ENCODE peak calls at places on chromosomes 7 and 10, in ten cellular contexts. U is breast epithelium, O is GM12878, H is GM23338, I is transverse colon, N is HL-60, P is esophagus muscularis mucosa, T is stomach, X is SK-N-SH, G is K562. D is an unnamed sample.

GRCh38 chr7:117008849-117009531 is 55.7 kb downstream of the ST7 start:
- DNase-seq in U (no peak), O (no peak), H (no peak), I (no peak), N (no peak), P (no peak), T (no peak), X (no peak), G (no peak), D (no peak)

GRCh38 chr7:101792051-101792651 is 25.3 kb upstream of the CUX1 start:
- DNase-seq in U (no peak), O (no peak), H (no peak), I (no peak), N (no peak), P (no peak), T (no peak), X (peak; percentile 78), G (no peak), D (no peak)

GRCh38 chr10:118939216-118940007 is 90.1 kb upstream of the NANOS1 start:
- DNase-seq in U (no peak), O (no peak), H (no peak), I (no peak), N (no peak), P (no peak), T (no peak), X (no peak), G (no peak), D (no peak)

GRCh38 chr7:150751702-150752101 is 14.5 kb downstream of the GIMAP5 start:
- DNase-seq in U (no peak), O (no peak), H (no peak), I (no peak), N (no peak), P (no peak), T (no peak), X (no peak), G (no peak), D (no peak)

GRCh38 chr7:93332172-93332571 is 100.0 kb downstream of the VPS50 start:
- DNase-seq in U (no peak), O (no peak), H (no peak), I (no peak), N (no peak), P (no peak), T (no peak), X (no peak), G (no peak), D (no peak)

GRCh38 chr7:28818996-28819395 is 139.1 kb downstream of the TRIL start:
- DNase-seq in U (no peak), O (no peak), H (no peak), I (no peak), N (no peak), P (no peak), T (no peak), X (no peak), G (no peak), D (no peak)

GRCh38 chr7:739964-740942 is 13.2 kb upstream of the PRKAR1B start:
- DNase-seq in U (peak; percentile 39), O (no peak), H (no peak), I (no peak), N (no peak), P (no peak), T (no peak), X (no peak), G (no peak), D (no peak)

GRCh38 chr7:50369408-50370026 is 65.0 kb downstream of the IKZF1 start:
- DNase-seq in U (no peak), O (peak; percentile 51), H (peak; percentile 85), I (no peak), N (peak; percentile 58), P (no peak), T (no peak), X (peak; percentile 57), G (peak; percentile 70), D (peak; percentile 8)

GRCh38 chr7:115475774-115476407 is 554.0 kb downstream of the MDFIC start:
- DNase-seq in U (no peak), O (no peak), H (peak; percentile 68), I (peak; percentile 15), N (no peak), P (no peak), T (no peak), X (no peak), G (no peak), D (no peak)

GRCh38 chr7:544528-545221 is 25.0 kb upstream of the PDGFA start:
- DNase-seq in U (no peak), O (no peak), H (no peak), I (no peak), N (no peak), P (no peak), T (no peak), X (no peak), G (no peak), D (no peak)

GRCh38 chr7:30459591-30460245 is 18.9 kb downstream of the NOD1 start:
- DNase-seq in U (no peak), O (no peak), H (no peak), I (peak; percentile 74), N (no peak), P (no peak), T (no peak), X (peak; percentile 62), G (no peak), D (peak; percentile 79)

GRCh38 chr7:34564091-34564490 is 93.9 kb upstream of the NPSR1 start:
- DNase-seq in U (no peak), O (no peak), H (no peak), I (no peak), N (no peak), P (no peak), T (no peak), X (no peak), G (no peak), D (no peak)

GRCh38 chr10:65430979-65431378 is 1494.9 kb upstream of the LRRTM3 start:
- DNase-seq in U (no peak), O (no peak), H (no peak), I (no peak), N (no peak), P (no peak), T (no peak), X (no peak), G (no peak), D (no peak)

GRCh38 chr7:147249956-147250355 is 1133.4 kb downstream of the CNTNAP2 start:
- DNase-seq in U (no peak), O (no peak), H (peak; percentile 4), I (no peak), N (no peak), P (no peak), T (no peak), X (no peak), G (no peak), D (no peak)
- TF ChIP-seq CTCF in U (no peak), O (no peak), H (peak; percentile 31), I (no peak), N (no peak), P (no peak), T (no peak), X (peak; percentile 39), G (no peak), D (no peak)

GRCh38 chr10:88070080-88070880 is 206.9 kb downstream of the PTEN start:
- DNase-seq in U (no peak), O (peak; percentile 92), H (no peak), I (no peak), N (peak; percentile 68), P (no peak), T (no peak), X (no peak), G (no peak), D (no peak)
- TF ChIP-seq POLR2AphosphoS5 in U (no peak), O (no peak), H (no peak), I (no peak), N (no peak), P (no peak), T (no peak), X (no peak), G (no peak), D (no peak)

DNA sequence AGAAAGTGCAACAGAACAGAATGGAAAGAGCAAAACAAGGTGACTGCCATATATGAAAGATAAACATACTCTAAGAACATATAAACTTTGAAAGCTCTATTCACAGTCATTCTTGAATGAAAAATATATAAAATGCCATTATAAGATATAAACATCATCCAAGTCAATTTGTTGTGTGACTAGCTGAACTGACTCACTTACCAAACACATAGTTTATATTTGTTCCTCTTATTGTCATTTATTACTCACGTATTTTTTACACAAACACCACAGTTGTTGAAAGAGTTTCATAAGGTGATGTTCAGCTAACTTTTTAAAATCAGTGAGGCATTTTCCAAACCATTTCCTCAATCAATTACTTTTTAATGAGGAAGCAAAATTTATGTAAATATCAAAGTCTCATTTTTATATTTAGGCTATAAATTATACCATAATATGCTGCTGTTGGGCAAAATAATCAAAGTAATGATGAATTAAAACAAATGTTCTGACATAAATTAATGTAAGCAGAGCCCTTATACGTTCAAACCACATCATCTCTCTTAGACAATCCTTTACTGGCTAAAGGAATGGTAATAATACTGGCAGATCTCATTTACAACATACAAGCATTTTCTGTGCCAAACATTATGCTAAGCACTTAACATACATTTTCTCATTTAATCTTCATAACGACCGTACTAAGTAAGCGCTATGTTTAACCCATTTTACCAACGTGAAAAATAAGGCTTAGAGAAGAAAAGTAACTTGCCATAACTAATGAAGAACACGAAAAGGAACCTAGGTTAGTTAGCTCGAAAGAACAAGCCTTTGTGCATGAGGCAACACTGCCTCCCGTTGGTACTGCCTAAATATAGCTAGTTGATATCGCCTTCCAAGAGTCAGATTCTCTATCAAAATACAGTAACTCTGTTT is 7.3 kb downstream of the LRRN3 start:
- DNase-seq in U (no peak), O (no peak), H (peak; percentile 83), I (peak; percentile 10), N (no peak), P (no peak), T (no peak), X (no peak), G (no peak), D (peak; percentile 54)
- TF ChIP-seq CTCF in U (no peak), O (peak; percentile 58), H (peak; percentile 95), I (no peak), N (peak; percentile 30), P (peak; percentile 66), T (peak; percentile 5), X (peak; percentile 79), G (peak; percentile 86), D (peak; percentile 40)

GRCh38 chr7:130937016-130937415 is 203.0 kb upstream of the KLF14 start:
- DNase-seq in U (no peak), O (no peak), H (no peak), I (no peak), N (no peak), P (peak; percentile 60), T (no peak), X (no peak), G (no peak), D (no peak)

GRCh38 chr7:130938661-130939060 is 204.7 kb upstream of the KLF14 start:
- DNase-seq in U (no peak), O (no peak), H (no peak), I (no peak), N (no peak), P (no peak), T (no peak), X (no peak), G (no peak), D (no peak)

GRCh38 chr7:130935564-130936157 is 201.7 kb upstream of the KLF14 start:
- DNase-seq in U (no peak), O (no peak), H (no peak), I (no peak), N (no peak), P (peak; percentile 90), T (no peak), X (no peak), G (no peak), D (no peak)

GRCh38 chr7:130937830-130938229 is 203.8 kb upstream of the KLF14 start:
- DNase-seq in U (no peak), O (no peak), H (no peak), I (no peak), N (no peak), P (no peak), T (no peak), X (no peak), G (no peak), D (no peak)

GRCh38 chr7:130936202-130936931 is 202.4 kb upstream of the KLF14 start:
- DNase-seq in U (no peak), O (no peak), H (no peak), I (no peak), N (no peak), P (peak; percentile 66), T (no peak), X (no peak), G (no peak), D (no peak)
- TF ChIP-seq POLR2AphosphoS5 in U (no peak), O (peak; percentile 55), H (no peak), I (peak; percentile 4), N (no peak), P (no peak), T (no peak), X (no peak), G (no peak), D (no peak)